ENCODE peak calls at places on chromosome 10, in nine cellular contexts. One of them, this sample, is unnamed.

GRCh38 chr10:3820255-3820654 is 35.2 kb upstream of the KLF6 start:
- DNase-seq in H1: no peak
- DNase-seq in left ventricle myocardium inferior: no peak
- DNase-seq in lower lobe of right lung: no peak
- DNase-seq in astrocyte: no peak
- DNase-seq in retinal pigment epithelial cell: peak
- DNase-seq in pancreas: no peak
- DNase-seq in cardiac fibroblast: peak
- DNase-seq in neural progenitor cell: no peak
- DNase-seq in this sample: no peak

GRCh38 chr10:117796394-117796793 is 250.3 kb downstream of the RAB11FIP2 start:
- DNase-seq in lower lobe of right lung: no peak
- DNase-seq in retinal pigment epithelial cell: no peak
- DNase-seq in neural progenitor cell: no peak
- DNase-seq in H1: no peak
- DNase-seq in left ventricle myocardium inferior: no peak
- DNase-seq in cardiac fibroblast: no peak
- DNase-seq in astrocyte: no peak
- DNase-seq in pancreas: no peak
- DNase-seq in this sample: no peak

GRCh38 chr10:102735065-102735562 is 8.6 kb upstream of the WBP1L start:
- DNase-seq in cardiac fibroblast: peak
- DNase-seq in left ventricle myocardium inferior: no peak
- DNase-seq in pancreas: no peak
- DNase-seq in neural progenitor cell: peak
- DNase-seq in retinal pigment epithelial cell: no peak
- DNase-seq in lower lobe of right lung: no peak
- DNase-seq in H1: no peak
- DNase-seq in astrocyte: no peak
- DNase-seq in this sample: no peak

GRCh38 chr10:125106586-125106985 is 53.8 kb downstream of the CTBP2 start:
- DNase-seq in astrocyte: no peak
- DNase-seq in H1: no peak
- DNase-seq in lower lobe of right lung: no peak
- DNase-seq in retinal pigment epithelial cell: no peak
- DNase-seq in left ventricle myocardium inferior: no peak
- DNase-seq in neural progenitor cell: no peak
- DNase-seq in cardiac fibroblast: no peak
- DNase-seq in pancreas: no peak
- DNase-seq in this sample: no peak

GRCh38 chr10:70367195-70367796 is 15.1 kb downstream of the LRRC20 start:
- DNase-seq in astrocyte: peak
- DNase-seq in left ventricle myocardium inferior: no peak
- DNase-seq in lower lobe of right lung: no peak
- DNase-seq in pancreas: no peak
- DNase-seq in neural progenitor cell: no peak
- DNase-seq in cardiac fibroblast: peak
- DNase-seq in retinal pigment epithelial cell: no peak
- DNase-seq in H1: no peak
- DNase-seq in this sample: no peak

GRCh38 chr10:5449823-5450222 is 37.5 kb downstream of the NET1 start:
- DNase-seq in H1: no peak
- DNase-seq in cardiac fibroblast: peak
- DNase-seq in pancreas: no peak
- DNase-seq in lower lobe of right lung: no peak
- DNase-seq in astrocyte: peak
- DNase-seq in left ventricle myocardium inferior: no peak
- DNase-seq in neural progenitor cell: peak
- DNase-seq in retinal pigment epithelial cell: no peak
- DNase-seq in this sample: no peak

GRCh38 chr10:96133135-96133534 is 3.0 kb downstream of the ZNF518A start:
- DNase-seq in left ventricle myocardium inferior: no peak
- DNase-seq in H1: no peak
- DNase-seq in pancreas: no peak
- DNase-seq in cardiac fibroblast: peak
- DNase-seq in astrocyte: peak
- DNase-seq in neural progenitor cell: no peak
- DNase-seq in lower lobe of right lung: no peak
- DNase-seq in retinal pigment epithelial cell: no peak
- DNase-seq in this sample: peak

GRCh38 chr10:28300027-28300426 is 2.8 kb downstream of the MPP7 start:
- DNase-seq in cardiac fibroblast: no peak
- DNase-seq in lower lobe of right lung: no peak
- DNase-seq in left ventricle myocardium inferior: no peak
- DNase-seq in retinal pigment epithelial cell: no peak
- DNase-seq in H1: no peak
- DNase-seq in neural progenitor cell: no peak
- DNase-seq in astrocyte: no peak
- DNase-seq in pancreas: no peak
- DNase-seq in this sample: no peak

GRCh38 chr10:101967713-101968112 is 88.3 kb downstream of the ARMH3 start:
- DNase-seq in retinal pigment epithelial cell: no peak
- DNase-seq in H1: no peak
- DNase-seq in astrocyte: peak
- DNase-seq in pancreas: no peak
- DNase-seq in left ventricle myocardium inferior: no peak
- DNase-seq in neural progenitor cell: no peak
- DNase-seq in lower lobe of right lung: no peak
- DNase-seq in cardiac fibroblast: peak
- DNase-seq in this sample: no peak

GRCh38 chr10:11870461-11870780 is 47.3 kb downstream of the PROSER2 start:
- DNase-seq in astrocyte: no peak
- DNase-seq in lower lobe of right lung: no peak
- DNase-seq in left ventricle myocardium inferior: no peak
- DNase-seq in pancreas: no peak
- DNase-seq in retinal pigment epithelial cell: no peak
- DNase-seq in neural progenitor cell: no peak
- DNase-seq in H1: no peak
- DNase-seq in cardiac fibroblast: no peak
- DNase-seq in this sample: no peak
- H3K4me3 ChIP-seq in astrocyte: no peak
- H3K4me3 ChIP-seq in lower lobe of right lung: no peak
- H3K4me3 ChIP-seq in left ventricle myocardium inferior: peak
- H3K4me3 ChIP-seq in pancreas: no peak
- H3K4me3 ChIP-seq in retinal pigment epithelial cell: no peak
- H3K4me3 ChIP-seq in neural progenitor cell: no peak
- H3K4me3 ChIP-seq in H1: no peak
- H3K4me3 ChIP-seq in cardiac fibroblast: no peak
- H3K4me3 ChIP-seq in this sample: no peak

DNA sequence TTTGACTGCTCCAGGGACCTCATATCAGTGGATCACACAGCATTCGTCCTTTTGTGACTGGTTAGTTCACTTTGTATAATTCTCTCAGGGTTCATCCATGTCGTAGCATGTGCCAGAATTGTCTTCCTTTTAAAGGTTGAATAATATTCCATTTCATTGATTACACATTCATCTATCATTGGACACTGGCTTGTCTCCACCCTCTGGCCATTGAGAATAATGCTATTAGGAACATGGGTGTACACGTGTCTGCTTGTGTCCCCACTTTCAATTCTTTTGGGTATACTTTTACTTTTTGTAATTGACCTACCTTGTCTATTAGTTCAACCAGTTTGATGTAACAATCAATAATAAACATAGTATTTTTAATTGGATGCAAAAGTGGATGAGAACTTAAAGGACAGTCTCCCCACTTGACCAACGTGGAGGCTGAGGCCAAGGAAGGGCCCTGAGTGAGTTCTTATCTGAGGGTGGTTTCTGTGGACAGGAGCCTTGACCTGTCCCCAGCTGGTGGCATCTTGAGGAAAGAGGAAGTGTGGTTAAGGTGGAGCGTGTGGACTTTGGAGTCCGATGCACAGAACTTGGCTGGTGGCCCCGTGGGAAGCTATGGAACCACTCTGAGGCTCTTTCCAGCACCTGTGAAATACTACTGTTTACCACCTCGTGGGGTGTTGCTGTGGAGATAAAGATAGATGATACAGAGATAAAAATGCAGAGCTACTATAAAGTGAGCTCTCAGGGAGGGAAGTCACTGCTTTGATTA is 16.6 kb downstream of the WDFY4 start:
- DNase-seq in lower lobe of right lung: no peak
- DNase-seq in astrocyte: no peak
- DNase-seq in retinal pigment epithelial cell: no peak
- DNase-seq in left ventricle myocardium inferior: no peak
- DNase-seq in pancreas: no peak
- DNase-seq in cardiac fibroblast: no peak
- DNase-seq in neural progenitor cell: no peak
- DNase-seq in H1: no peak
- DNase-seq in this sample: no peak
- TF ChIP-seq CTCF in lower lobe of right lung: no peak
- TF ChIP-seq CTCF in astrocyte: no peak
- TF ChIP-seq CTCF in retinal pigment epithelial cell: no peak
- TF ChIP-seq CTCF in left ventricle myocardium inferior: no peak
- TF ChIP-seq CTCF in pancreas: no peak
- TF ChIP-seq CTCF in cardiac fibroblast: no peak
- TF ChIP-seq CTCF in neural progenitor cell: no peak
- TF ChIP-seq CTCF in H1: no peak
- TF ChIP-seq CTCF in this sample: no peak

GRCh38 chr10:74190494-74190893 is 39.5 kb downstream of the ADK start:
- DNase-seq in H1: no peak
- DNase-seq in cardiac fibroblast: no peak
- DNase-seq in neural progenitor cell: no peak
- DNase-seq in astrocyte: peak
- DNase-seq in pancreas: no peak
- DNase-seq in retinal pigment epithelial cell: no peak
- DNase-seq in lower lobe of right lung: no peak
- DNase-seq in left ventricle myocardium inferior: no peak
- DNase-seq in this sample: no peak
- H3K4me3 ChIP-seq in H1: no peak
- H3K4me3 ChIP-seq in cardiac fibroblast: peak
- H3K4me3 ChIP-seq in neural progenitor cell: no peak
- H3K4me3 ChIP-seq in astrocyte: peak
- H3K4me3 ChIP-seq in pancreas: no peak
- H3K4me3 ChIP-seq in retinal pigment epithelial cell: no peak
- H3K4me3 ChIP-seq in lower lobe of right lung: no peak
- H3K4me3 ChIP-seq in left ventricle myocardium inferior: peak
- H3K4me3 ChIP-seq in this sample: peak

GRCh38 chr10:59240581-59241183 is 64.2 kb downstream of the PHYHIPL start:
- DNase-seq in H1: peak
- DNase-seq in left ventricle myocardium inferior: no peak
- DNase-seq in neural progenitor cell: peak
- DNase-seq in pancreas: peak
- DNase-seq in retinal pigment epithelial cell: peak
- DNase-seq in cardiac fibroblast: peak
- DNase-seq in lower lobe of right lung: no peak
- DNase-seq in astrocyte: peak
- DNase-seq in this sample: no peak
- TF ChIP-seq CTCF in H1: no peak
- TF ChIP-seq CTCF in left ventricle myocardium inferior: peak
- TF ChIP-seq CTCF in neural progenitor cell: peak
- TF ChIP-seq CTCF in pancreas: peak
- TF ChIP-seq CTCF in retinal pigment epithelial cell: peak
- TF ChIP-seq CTCF in cardiac fibroblast: peak
- TF ChIP-seq CTCF in lower lobe of right lung: peak
- TF ChIP-seq CTCF in astrocyte: peak
- TF ChIP-seq CTCF in this sample: peak

DNA sequence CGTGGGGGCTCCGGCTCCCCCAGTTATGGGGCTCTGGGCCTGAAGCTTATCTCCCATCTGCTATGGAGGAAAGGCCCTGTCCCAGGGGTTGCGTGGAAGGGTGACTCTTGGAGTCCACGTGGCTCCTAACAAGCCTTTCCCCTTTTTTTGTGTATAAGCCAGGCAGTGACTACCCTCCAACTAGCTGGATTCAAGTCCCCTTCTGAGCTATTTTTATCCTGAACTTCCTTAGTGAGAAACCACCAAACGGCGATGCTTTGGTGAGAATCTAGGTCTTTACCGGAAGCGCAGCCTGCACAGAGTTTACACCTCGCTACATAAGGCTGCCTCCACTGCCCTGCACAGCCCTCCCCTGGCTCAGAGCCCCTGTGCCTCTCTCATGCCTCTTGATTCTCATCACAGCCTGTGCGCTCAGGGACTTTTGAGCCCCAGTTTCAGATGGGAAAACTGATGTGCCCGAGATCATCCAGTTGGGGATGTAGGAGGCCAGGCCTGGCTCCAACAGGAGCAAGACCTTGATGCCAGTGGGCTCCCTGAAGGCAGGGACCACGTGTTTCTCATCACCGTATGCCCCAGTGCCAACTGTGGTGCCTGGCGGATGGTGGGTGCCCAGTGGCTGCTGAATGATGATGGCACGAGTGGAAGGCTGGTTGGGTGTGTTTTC is 102.3 kb upstream of the PPIF start:
- DNase-seq in left ventricle myocardium inferior: no peak
- DNase-seq in H1: no peak
- DNase-seq in astrocyte: no peak
- DNase-seq in pancreas: no peak
- DNase-seq in retinal pigment epithelial cell: no peak
- DNase-seq in cardiac fibroblast: peak
- DNase-seq in neural progenitor cell: no peak
- DNase-seq in lower lobe of right lung: no peak
- DNase-seq in this sample: no peak
- H3K4me3 ChIP-seq in left ventricle myocardium inferior: peak
- H3K4me3 ChIP-seq in H1: no peak
- H3K4me3 ChIP-seq in astrocyte: no peak
- H3K4me3 ChIP-seq in pancreas: no peak
- H3K4me3 ChIP-seq in retinal pigment epithelial cell: no peak
- H3K4me3 ChIP-seq in cardiac fibroblast: no peak
- H3K4me3 ChIP-seq in neural progenitor cell: no peak
- H3K4me3 ChIP-seq in lower lobe of right lung: peak
- H3K4me3 ChIP-seq in this sample: no peak